ENCODE peak calls at places on chromosomes 5 and 9, in eight cellular contexts. O is left cardiac atrium; S is cortex of kidney; Q is GM13976; Z is stomach; I is T-helper 9 cell; P is NCI-H510A treated with DMSO at 0.1 percent for 48 hours; C is activated T-helper 2 cell treated with anti-CD3 and anti-CD28 coated beads, Interferon-gamma antibody, Interleukin-2, Interleukin-4, amounts not matched to agents 10 μg/mL and 5 μg/mL and 100 μg/mL, durations not matched to agents 14 hours and 24 hours and 36 hours. W is an unnamed sample.

GRCh38 chr9:97740848-97741821 is 44.0 kb upstream of the XPA start:
- DNase-seq in O (peak), S (no peak), Q (peak), Z (peak), I (peak), P (no peak), C (peak), W (peak)

GRCh38 chr5:170430871-170431437 is 41.8 kb upstream of the KCNMB1 start:
- DNase-seq in O (no peak), S (no peak), Q (no peak), Z (no peak), I (no peak), P (no peak), C (no peak), W (no peak)

GRCh38 chr5:142386151-142387021 is 61.6 kb upstream of the SPRY4 start:
- DNase-seq in O (no peak), S (no peak), Q (no peak), Z (no peak), I (no peak), P (peak), C (no peak), W (no peak)

GRCh38 chr9:116238225-116238624 is 84.6 kb downstream of the PAPPA start:
- DNase-seq in O (no peak), S (no peak), Q (no peak), Z (no peak), I (no peak), P (no peak), C (no peak), W (no peak)

GRCh38 chr9:98708933-98709911 is at the start of gene GABBR2:
- DNase-seq in O (no peak), S (no peak), Q (no peak), Z (no peak), I (no peak), P (peak), C (no peak), W (no peak)

GRCh38 chr9:15138357-15138686 is 168.7 kb downstream of the TTC39B start:
- DNase-seq in O (no peak), S (no peak), Q (no peak), Z (no peak), I (no peak), P (no peak), C (no peak), W (no peak)

GRCh38 chr5:16461026-16461425 is 4.6 kb downstream of the ZNF622 start:
- DNase-seq in O (no peak), S (no peak), Q (no peak), Z (no peak), I (no peak), P (no peak), C (no peak), W (no peak)

GRCh38 chr9:76759726-76760125 is 4.5 kb upstream of the PCA3 start:
- DNase-seq in O (no peak), S (no peak), Q (no peak), Z (no peak), I (no peak), P (peak), C (no peak), W (no peak)

GRCh38 chr9:24712190-24712589 is 166.5 kb upstream of the IZUMO3 start:
- DNase-seq in O (no peak), S (no peak), Q (no peak), Z (no peak), I (no peak), P (no peak), C (no peak), W (no peak)

GRCh38 chr9:8816361-8816760 is 1016.8 kb upstream of the DMAC1 start:
- DNase-seq in O (no peak), S (no peak), Q (no peak), Z (no peak), I (no peak), P (no peak), C (no peak), W (no peak)

GRCh38 chr9:125439434-125440272 is 178.0 kb downstream of the GAPVD1 start:
- DNase-seq in O (no peak), S (no peak), Q (no peak), Z (peak), I (no peak), P (no peak), C (no peak), W (no peak)